ENCODE peak calls at places on chromosome 14, in seven cellular contexts. I is effector CD4-positive, alpha-beta T cell; J is T-helper 22 cell; K is effector memory CD8-positive, alpha-beta T cell; W is EL; B is iris pigment epithelial cell; C is retina. S is an unnamed sample.
A peak's percentile ranks its signal among the peaks of the same experiment; 100 is the strongest.

GRCh38 chr14:30551460-30551859 is 7.5 kb upstream of the G2E3 start:
- DNase-seq in W (no peak), I (no peak), J (no peak), K (no peak), B (peak; percentile 55), C (no peak), S (no peak)

GRCh38 chr14:28875937-28876910 is 109.6 kb downstream of the FOXG1 start:
- DNase-seq in W (no peak), K (no peak), J (no peak), I (no peak), B (no peak), C (peak; percentile 73), S (no peak)

GRCh38 chr14:59897757-59898383 is 22.1 kb upstream of the LRRC9 start:
- DNase-seq in C (peak; percentile 42), K (no peak), J (no peak), I (no peak), B (peak; percentile 59), W (peak; percentile 15), S (no peak)

GRCh38 chr14:23119362-23120327 is 590 bp upstream of the CEBPE start:
- DNase-seq in K (no peak), J (peak; percentile 29), C (no peak), W (no peak), I (no peak), B (no peak), S (peak; percentile 39)

GRCh38 chr14:52402812-52403526 is 88.9 kb downstream of the PTGER2 start:
- DNase-seq in K (no peak), W (peak; percentile 36), I (no peak), B (peak; percentile 81), J (no peak), C (no peak), S (no peak)

GRCh38 chr14:101235042-101235871 is 326.0 kb upstream of the DIO3 start:
- DNase-seq in B (peak; percentile 31), W (peak; percentile 42), K (no peak), C (peak; percentile 86), I (no peak), J (no peak), S (peak; percentile 7)

GRCh38 chr14:74400328-74400727 is 25.7 kb downstream of the SYNDIG1L start:
- DNase-seq in I (no peak), W (peak; percentile 25), K (no peak), C (no peak), B (peak; percentile 20), J (no peak), S (no peak)

GRCh38 chr14:93045965-93046695 is 69.6 kb downstream of the ITPK1 start:
- DNase-seq in J (no peak), B (peak; percentile 88), W (peak; percentile 87), K (no peak), C (no peak), I (no peak), S (no peak)

GRCh38 chr14:54253195-54253947 is 143.4 kb upstream of the CDKN3 start:
- DNase-seq in W (peak; percentile 90), K (no peak), I (no peak), C (no peak), B (peak; percentile 89), J (no peak), S (no peak)

GRCh38 chr14:31858868-31859267 is 218.2 kb upstream of the ARHGAP5 start:
- DNase-seq in K (no peak), I (no peak), B (peak; percentile 62), J (no peak), C (no peak), W (no peak), S (no peak)

GRCh38 chr14:39680777-39681176 is 248.5 kb upstream of the FBXO33 start:
- DNase-seq in I (no peak), C (no peak), K (no peak), J (no peak), B (no peak), W (no peak), S (no peak)

GRCh38 chr14:29458547-29458946 is 469.1 kb downstream of the PRKD1 start:
- DNase-seq in C (no peak), K (no peak), B (peak; percentile 28), I (no peak), J (no peak), W (peak; percentile 9), S (no peak)

GRCh38 chr14:99899578-99900178 is 106.5 kb downstream of the EML1 start:
- DNase-seq in K (no peak), J (no peak), B (peak; percentile 40), I (no peak), W (peak; percentile 31), C (no peak), S (peak; percentile 31)

S was measured in CD4-positive, CD25-positive, alpha-beta regulatory T cell.